ENCODE peak calls at places on chromosomes 16 and 17, in ten cellular contexts. M is activated CD8-positive, alpha-beta memory T cell treated with anti-CD3 and anti-CD28 coated beads for 24 hours; B is stimulated activated CD4-positive, alpha-beta T cell treated with anti-CD3 and anti-CD28 coated beads, Interleukin-1b, Interleukin-23, amount 100 ng/mL, for 48 hours; P is NCI-H2107; V is RPMI7951; T is fibroblast of the aortic adventitia; I is tibial nerve; Q is heart right ventricle; A is memory B cell; U is posterior cingulate gyrus. L is an unnamed sample.

GRCh38 chr17:65130829-65131228 is 6.3 kb upstream of the RGS9 start:
- DNase-seq in M (no peak), B (no peak), P (no peak), V (no peak), T (no peak), I (no peak), Q (no peak), A (no peak), U (no peak), L (no peak)

GRCh38 chr17:48637323-48638260 is 11.4 kb upstream of the HOXB9 start:
- DNase-seq in M (no peak), B (no peak), P (no peak), V (peak), T (peak), I (no peak), Q (no peak), A (no peak), U (no peak), L (no peak)

GRCh38 chr16:56657555-56658430 is at the start of gene MT1F:
- DNase-seq in M (peak), B (peak), P (no peak), V (peak), T (no peak), I (peak), Q (peak), A (peak), U (peak), L (peak)

GRCh38 chr17:76196675-76197074 is 43.6 kb downstream of the RNF157 start:
- DNase-seq in M (no peak), B (no peak), P (no peak), V (no peak), T (peak), I (peak), Q (peak), A (no peak), U (peak), L (no peak)

GRCh38 chr16:81424761-81425160 is 19.8 kb upstream of the CMIP start:
- DNase-seq in M (no peak), B (peak), P (no peak), V (peak), T (no peak), I (no peak), Q (no peak), A (no peak), U (no peak), L (no peak)

GRCh38 chr17:83199500-83200201 is 120.2 kb downstream of the METRNL start:
- DNase-seq in M (peak), B (peak), P (no peak), V (peak), T (no peak), I (peak), Q (peak), A (peak), U (peak), L (peak)

GRCh38 chr17:32627233-32628008 is 140.6 kb downstream of the CDK5R1 start:
- DNase-seq in M (no peak), B (no peak), P (peak), V (no peak), T (peak), I (no peak), Q (no peak), A (no peak), U (peak), L (no peak)

GRCh38 chr16:4696905-4697866 is 3.8 kb downstream of the NUDT16L1 start:
- DNase-seq in M (peak), B (no peak), P (no peak), V (no peak), T (no peak), I (no peak), Q (no peak), A (no peak), U (no peak), L (no peak)

GRCh38 chr16:26976913-26977312 is 89.8 kb upstream of the C16orf82 start:
- DNase-seq in M (no peak), B (no peak), P (no peak), V (no peak), T (no peak), I (no peak), Q (no peak), A (no peak), U (no peak), L (no peak)

GRCh38 chr16:66653581-66654350 is 42.8 kb downstream of the CMTM4 start:
- DNase-seq in M (no peak), B (no peak), P (no peak), V (no peak), T (peak), I (no peak), Q (no peak), A (no peak), U (no peak), L (no peak)

GRCh38 chr17:32671891-32672290 is 185.1 kb downstream of the CDK5R1 start:
- DNase-seq in M (no peak), B (no peak), P (no peak), V (peak), T (peak), I (peak), Q (peak), A (no peak), U (no peak), L (no peak)

GRCh38 chr17:574061-574460 is 140.6 kb downstream of the VPS53 start:
- DNase-seq in M (no peak), B (no peak), P (no peak), V (no peak), T (peak), I (no peak), Q (peak), A (no peak), U (no peak), L (no peak)

GRCh38 chr16:12142157-12142556 is 165.6 kb downstream of the SNX29 start:
- DNase-seq in M (no peak), B (no peak), P (no peak), V (no peak), T (no peak), I (no peak), Q (peak), A (no peak), U (no peak), L (no peak)

GRCh38 chr16:86120982-86121242 is 221.9 kb downstream of the IRF8 start:
- DNase-seq in M (no peak), B (no peak), P (no peak), V (no peak), T (no peak), I (no peak), Q (no peak), A (no peak), U (no peak), L (no peak)

GRCh38 chr17:77473615-77474226 is 333.0 kb downstream of the SEC14L1 start:
- DNase-seq in M (no peak), B (peak), P (no peak), V (no peak), T (no peak), I (no peak), Q (no peak), A (no peak), U (no peak), L (peak)

GRCh38 chr16:1989826-1990335 is at the start of gene SYNGR3:
- DNase-seq in M (no peak), B (no peak), P (no peak), V (peak), T (no peak), I (no peak), Q (no peak), A (no peak), U (no peak), L (no peak)

L was measured in CD4-positive, CD25-positive, alpha-beta regulatory T cell.